ENCODE peak calls at places on chromosome 1, in six cellular contexts. N, F, Z, Q, W and K are unnamed samples.

GRCh38 chr1:28144203-28145135 is 32.0 kb downstream of the PTAFR start:
- DNase-seq in N (peak), Z (peak), Q (no peak), F (no peak), W (peak), K (no peak)

GRCh38 chr1:67978988-67979516 is 71.4 kb downstream of the DIRAS3 start:
- DNase-seq in Q (no peak), Z (no peak), W (no peak), N (peak), F (peak), K (no peak)

GRCh38 chr1:63777965-63778880 is 4.4 kb downstream of the ROR1 start:
- DNase-seq in W (no peak), F (no peak), N (no peak), Z (no peak), Q (no peak), K (no peak)

GRCh38 chr1:166908942-166909341 is 32.9 kb upstream of the TADA1 start:
- DNase-seq in Z (no peak), Q (no peak), N (no peak), W (no peak), F (no peak), K (no peak)

GRCh38 chr1:77636864-77637263 is 45.6 kb downstream of the ZZZ3 start:
- DNase-seq in W (no peak), Z (no peak), N (no peak), Q (peak), F (no peak), K (peak)

GRCh38 chr1:76583875-76584477 is 283.3 kb upstream of the ST6GALNAC5 start:
- DNase-seq in Q (no peak), N (no peak), F (no peak), W (no peak), Z (no peak), K (no peak)

GRCh38 chr1:7266561-7266960 is 481.3 kb downstream of the CAMTA1 start:
- DNase-seq in Q (no peak), W (no peak), Z (no peak), F (no peak), N (no peak), K (no peak)

GRCh38 chr1:36938807-36939206 is 95.5 kb downstream of the GRIK3 start:
- DNase-seq in F (no peak), Z (no peak), Q (no peak), W (no peak), N (no peak), K (no peak)

GRCh38 chr1:156434976-156435550 is 65.5 kb downstream of the MEF2D start:
- DNase-seq in F (no peak), Q (no peak), N (no peak), Z (no peak), W (no peak), K (no peak)

DNA sequence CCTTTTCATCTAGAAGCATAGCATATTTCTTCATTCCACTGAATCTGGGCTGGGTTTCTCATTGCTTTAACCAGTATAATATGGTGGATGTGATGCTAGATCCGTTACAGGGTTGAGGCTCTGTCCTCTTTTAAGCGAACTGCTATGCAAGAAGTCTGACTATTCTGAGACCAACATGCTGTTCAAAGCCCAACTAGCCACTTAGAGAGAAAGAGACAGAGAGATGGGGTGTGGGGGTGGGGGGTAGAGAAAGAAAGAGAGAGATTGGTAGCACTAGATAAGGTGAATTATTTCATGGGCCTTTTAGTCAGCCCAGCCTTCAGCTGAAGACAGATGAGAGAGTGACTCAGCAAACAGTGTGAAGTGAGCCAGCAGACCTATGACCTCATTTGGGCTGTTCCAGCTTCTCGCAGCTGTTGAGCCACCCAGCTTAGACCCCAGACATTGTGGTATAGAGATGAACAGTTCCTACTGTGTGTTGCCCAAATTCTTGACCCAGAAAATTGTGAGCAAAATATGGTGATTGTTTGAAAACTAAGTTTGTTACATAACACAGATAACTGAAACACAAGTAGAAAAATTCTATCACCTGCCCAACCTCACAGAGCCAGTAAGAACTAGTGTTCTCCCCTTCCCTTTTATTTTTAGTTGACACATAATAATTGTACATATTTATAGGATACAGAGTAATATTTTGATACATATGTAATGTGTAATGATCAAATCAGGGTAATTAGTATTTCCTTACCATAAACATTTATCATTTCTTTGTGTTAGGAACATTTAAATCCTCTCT is 40.7 kb upstream of the PRKACB start:
- DNase-seq in Z (peak), N (peak), W (no peak), Q (no peak), F (peak), K (peak)
- TF ChIP-seq ZNF274 in Z (no peak), N (no peak), W (no peak), Q (no peak), F (no peak), K (no peak)

GRCh38 chr1:99645699-99646531 is at the start of gene PALMD:
- DNase-seq in Z (peak), W (no peak), N (peak), Q (no peak), F (no peak), K (peak)
- TF ChIP-seq ZNF274 in Z (no peak), W (no peak), N (peak), Q (no peak), F (no peak), K (no peak)

GRCh38 chr1:93779540-93780121 is 98.0 kb upstream of the BCAR3 start:
- DNase-seq in Z (no peak), F (peak), W (no peak), N (no peak), Q (peak), K (peak)
- TF ChIP-seq ZNF274 in Z (no peak), F (no peak), W (no peak), N (no peak), Q (no peak), K (no peak)

GRCh38 chr1:183913556-183913955 is 108.6 kb downstream of the RGL1 start:
- DNase-seq in N (no peak), Z (no peak), Q (no peak), W (no peak), F (no peak), K (no peak)

GRCh38 chr1:183915634-183916510 is 111.0 kb downstream of the RGL1 start:
- DNase-seq in Q (peak), F (peak), N (peak), Z (peak), W (peak), K (peak)

GRCh38 chr1:183914891-183915290 is 110.0 kb downstream of the RGL1 start:
- DNase-seq in Z (no peak), F (no peak), N (no peak), W (no peak), Q (no peak), K (no peak)

GRCh38 chr1:183912265-183912886 is 107.5 kb downstream of the RGL1 start:
- DNase-seq in Q (no peak), W (peak), Z (no peak), F (no peak), N (no peak), K (no peak)

GRCh38 chr1:183914283-183914682 is 109.4 kb downstream of the RGL1 start:
- DNase-seq in Z (no peak), W (no peak), N (no peak), Q (no peak), F (no peak), K (no peak)
- TF ChIP-seq ZNF274 in Z (no peak), W (no peak), N (no peak), Q (no peak), F (no peak), K (no peak)

GRCh38 chr1:162062542-162063015 is 6.9 kb upstream of the NOS1AP start:
- DNase-seq in Q (no peak), Z (no peak), W (no peak), F (no peak), N (no peak), K (no peak)
- TF ChIP-seq ZNF274 in Q (no peak), Z (no peak), W (no peak), F (no peak), N (no peak), K (no peak)

DNA sequence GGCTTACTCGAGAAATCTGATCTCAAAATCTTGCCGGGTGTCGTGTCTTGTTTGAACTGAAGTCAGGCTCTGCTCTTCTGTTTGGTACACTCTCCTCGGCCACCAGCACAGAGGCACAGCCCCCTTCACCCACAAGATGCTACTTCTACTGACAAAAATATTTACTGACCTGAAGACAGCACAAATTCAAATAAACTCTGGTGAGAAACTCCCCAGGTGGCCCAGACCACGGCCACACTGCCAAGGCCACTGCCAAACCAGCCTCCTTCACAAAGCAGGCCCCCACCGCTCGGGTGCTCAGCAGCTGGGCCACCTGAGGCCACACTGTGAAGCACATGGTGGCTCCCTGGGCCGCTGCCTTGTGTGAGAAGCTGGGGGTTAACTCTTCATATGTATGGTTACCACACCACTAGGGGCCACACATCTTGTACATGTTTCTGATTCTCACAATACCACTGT is 80.6 kb downstream of the TGFBR3 start:
- DNase-seq in Z (peak), F (no peak), Q (no peak), N (no peak), W (no peak), K (no peak)
- TF ChIP-seq ZNF274 in Z (no peak), F (no peak), Q (no peak), N (no peak), W (no peak), K (no peak)

DNA sequence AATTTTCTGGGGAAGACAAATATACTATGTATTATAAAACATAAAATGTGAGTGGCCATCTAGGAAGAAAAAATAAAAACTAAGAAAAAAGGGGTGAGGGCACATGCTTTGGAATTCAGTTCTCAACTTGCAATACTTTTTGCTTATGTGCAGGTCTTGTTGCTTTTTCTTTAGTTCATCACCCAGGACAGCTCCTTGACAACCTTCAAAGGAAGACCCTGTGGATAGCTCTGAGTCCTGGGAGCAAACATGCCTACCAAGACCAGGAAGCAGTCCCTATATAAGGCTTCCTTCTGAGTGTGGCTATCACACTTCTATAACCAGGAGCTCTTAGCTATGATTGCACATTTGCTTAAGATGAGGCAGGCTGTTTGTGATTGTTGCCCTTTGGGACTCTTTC is 78.0 kb downstream of the WDR64 start:
- DNase-seq in W (no peak), F (no peak), N (no peak), Z (no peak), Q (no peak), K (no peak)
- TF ChIP-seq ZNF274 in W (no peak), F (no peak), N (no peak), Z (no peak), Q (no peak), K (no peak)

GRCh38 chr1:160168609-160169369 is 17.4 kb downstream of the ATP1A4 start:
- DNase-seq in N (no peak), Z (peak), F (no peak), Q (no peak), W (no peak), K (peak)
- TF ChIP-seq ZNF274 in N (no peak), Z (no peak), F (no peak), Q (no peak), W (no peak), K (no peak)

GRCh38 chr1:227886993-227887696 is 60.6 kb downstream of the WNT9A start:
- DNase-seq in Q (no peak), Z (no peak), F (no peak), N (no peak), W (no peak), K (no peak)
- TF ChIP-seq ZNF274 in Q (no peak), Z (no peak), F (no peak), N (no peak), W (no peak), K (no peak)